ENCODE peak calls at places on chromosome 21, in ten cellular contexts. A, V, W, X, Z, O, K, T, D and R are unnamed samples.

GRCh38 chr21:29187939-29188338 is 57.5 kb downstream of the MAP3K7CL start:
- DNase-seq in A (no peak), T (peak), D (no peak), K (peak), Z (no peak), W (no peak), V (peak), X (no peak), O (peak), R (no peak)

GRCh38 chr21:35072557-35072956 is 23.5 kb upstream of the RUNX1 start:
- DNase-seq in K (no peak), Z (no peak), O (no peak), D (no peak), V (no peak), A (no peak), W (no peak), T (no peak), X (no peak), R (no peak)

GRCh38 chr21:34887729-34888568 is 161.2 kb downstream of the RUNX1 start:
- DNase-seq in D (peak), T (peak), A (peak), K (peak), W (peak), V (no peak), Z (peak), O (peak), X (peak), R (peak)

GRCh38 chr21:34795152-34796141 is 126.7 kb downstream of the CLIC6 start:
- DNase-seq in D (peak), W (peak), X (peak), O (peak), V (peak), Z (no peak), T (no peak), K (peak), A (no peak), R (peak)

GRCh38 chr21:42118121-42118795 is 47.1 kb downstream of the UMODL1 start:
- DNase-seq in D (no peak), K (no peak), A (no peak), O (no peak), X (no peak), Z (no peak), V (no peak), T (no peak), W (no peak), R (peak)

GRCh38 chr21:41611966-41612606 is 104.1 kb upstream of the TMPRSS2 start:
- DNase-seq in V (peak), A (no peak), T (no peak), Z (peak), X (peak), W (peak), D (peak), K (no peak), O (no peak), R (no peak)

GRCh38 chr21:34333150-34333739 is 30.6 kb upstream of the KCNE2 start:
- DNase-seq in T (no peak), O (no peak), V (no peak), D (no peak), X (no peak), Z (no peak), A (no peak), W (no peak), K (peak), R (no peak)

GRCh38 chr21:33943293-33943692 is 27.7 kb upstream of the ATP5PO start:
- DNase-seq in W (no peak), A (no peak), D (no peak), X (no peak), K (no peak), Z (peak), O (no peak), T (no peak), V (no peak), R (no peak)

GRCh38 chr21:16535100-16535418 is 805.3 kb downstream of the USP25 start:
- DNase-seq in D (peak), W (no peak), T (peak), X (peak), V (no peak), Z (no peak), A (no peak), K (peak), O (peak), R (peak)

GRCh38 chr21:27320868-27321267 is 354.0 kb upstream of the ADAMTS5 start:
- DNase-seq in O (no peak), T (no peak), V (no peak), Z (no peak), K (no peak), X (no peak), A (no peak), D (no peak), W (no peak), R (no peak)

GRCh38 chr21:39737376-39738000 is 7.5 kb upstream of the IGSF5 start:
- DNase-seq in O (no peak), T (no peak), K (no peak), Z (no peak), X (no peak), D (no peak), W (no peak), A (no peak), V (no peak), R (no peak)

GRCh38 chr21:33061233-33061632 is 8.7 kb upstream of the OLIG1 start:
- DNase-seq in O (no peak), T (no peak), V (no peak), K (no peak), X (no peak), Z (no peak), A (no peak), W (no peak), D (no peak), R (no peak)

GRCh38 chr21:33948096-33948950 is 32.7 kb upstream of the ATP5PO start:
- DNase-seq in T (no peak), A (peak), D (peak), V (peak), W (peak), O (peak), Z (peak), K (peak), X (peak), R (no peak)

GRCh38 chr21:39164523-39164922 is 18.7 kb downstream of the PSMG1 start:
- DNase-seq in D (no peak), W (no peak), K (no peak), X (no peak), A (no peak), T (no peak), O (no peak), Z (no peak), V (no peak), R (no peak)

GRCh38 chr21:8988696-8989095 is 1532.7 kb upstream of the TPTE start:
- DNase-seq in K (no peak), W (no peak), D (no peak), V (no peak), X (no peak), O (no peak), A (no peak), Z (no peak), T (no peak), R (no peak)

GRCh38 chr21:38439336-38439900 is 58.9 kb downstream of the ERG start:
- DNase-seq in K (peak), O (no peak), X (no peak), T (no peak), V (no peak), D (no peak), A (no peak), Z (no peak), W (no peak), R (no peak)

GRCh38 chr21:37509802-37510393 is 143.3 kb downstream of the DYRK1A start:
- DNase-seq in W (no peak), V (no peak), A (no peak), Z (no peak), X (no peak), T (no peak), K (peak), D (no peak), O (peak), R (no peak)